ENCODE peak calls at places on chromosomes 12 and 14, in four cellular contexts. J is activated CD4-positive, alpha-beta T cell treated with anti-CD3 and anti-CD28 coated beads for 48 hours; Y is epithelial cell of esophagus; T is activated naive CD8-positive, alpha-beta T cell treated with anti-CD3 and anti-CD28 coated beads, Interleukin-2, amount 50 U/mL, for 24 hours. E is an unnamed sample.

GRCh38 chr14:49875640-49876198 is 17.2 kb upstream of the ARF6 start:
- DNase-seq in J (no peak), Y (no peak), T (no peak), E (no peak)

GRCh38 chr14:103126873-103127304 is 3.6 kb downstream of the TNFAIP2 start:
- DNase-seq in J (no peak), Y (peak; percentile 87), T (no peak), E (no peak)

GRCh38 chr14:68449565-68450295 is 343.1 kb downstream of the ZFP36L1 start:
- DNase-seq in J (no peak), Y (no peak), T (no peak), E (no peak)

GRCh38 chr12:24948452-24948815 is 467 bp downstream of the BCAT1 start:
- DNase-seq in J (peak; percentile 49), Y (peak; percentile 28), T (peak; percentile 51), E (peak; percentile 60)

GRCh38 chr12:49336645-49337584 is at the start of gene C1QL4:
- DNase-seq in J (peak; percentile 91), Y (peak; percentile 69), T (peak; percentile 94), E (peak; percentile 95)

GRCh38 chr14:92670177-92670576 is 78.2 kb downstream of the LGMN start:
- DNase-seq in J (no peak), Y (no peak), T (no peak), E (no peak)

GRCh38 chr12:5623411-5623810 is 191.5 kb downstream of the NTF3 start:
- DNase-seq in J (no peak), Y (no peak), T (no peak), E (no peak)

GRCh38 chr14:101259748-101260147 is 301.5 kb upstream of the DIO3 start:
- DNase-seq in J (no peak), Y (no peak), T (no peak), E (no peak)

GRCh38 chr12:109727746-109728726 is 14.4 kb downstream of the FAM222A start:
- DNase-seq in J (no peak), Y (no peak), T (no peak), E (no peak)

GRCh38 chr12:22527999-22528398 is 16.3 kb downstream of the C2CD5 start:
- DNase-seq in J (no peak), Y (no peak), T (no peak), E (no peak)

GRCh38 chr14:49970474-49971147 is 77.7 kb downstream of the ARF6 start:
- DNase-seq in J (peak; percentile 27), Y (no peak), T (no peak), E (no peak)

GRCh38 chr12:100566887-100567637 is 6.4 kb upstream of the GAS2L3 start:
- DNase-seq in J (peak; percentile 4), Y (peak; percentile 13), T (no peak), E (no peak)

GRCh38 chr12:51262758-51263177 is 7.4 kb downstream of the SMAGP start:
- DNase-seq in J (peak; percentile 61), Y (peak; percentile 53), T (no peak), E (peak; percentile 41)

GRCh38 chr12:23204933-23205778 is 580.2 kb downstream of the ETNK1 start:
- DNase-seq in J (no peak), Y (peak; percentile 69), T (no peak), E (no peak)

GRCh38 chr12:56930241-56930640 is 4.0 kb downstream of the SDR9C7 start:
- DNase-seq in J (no peak), Y (no peak), T (no peak), E (no peak)

GRCh38 chr12:53497461-53497860 is 1.8 kb downstream of the MAP3K12 start:
- DNase-seq in J (no peak), Y (no peak), T (no peak), E (no peak)

GRCh38 chr14:58298477-58298879 is at the start of gene ARID4A:
- DNase-seq in J (peak; percentile 85), Y (no peak), T (peak; percentile 74), E (peak; percentile 78)

GRCh38 chr12:52650520-52651081 is 1.4 kb downstream of the KRT2 start:
- DNase-seq in J (no peak), Y (no peak), T (no peak), E (no peak)

GRCh38 chr12:15899282-15899870 is 11.8 kb upstream of the DERA start:
- DNase-seq in J (no peak), Y (peak; percentile 34), T (no peak), E (no peak)

GRCh38 chr14:65446159-65446558 is 33.6 kb downstream of the FUT8 start:
- DNase-seq in J (no peak), Y (peak; percentile 62), T (no peak), E (no peak)

GRCh38 chr12:103884316-103884715 is 43.3 kb upstream of the NT5DC3 start:
- DNase-seq in J (peak; percentile 40), Y (peak; percentile 71), T (no peak), E (peak; percentile 21)

GRCh38 chr12:127963926-127964325 is 303.0 kb upstream of the TMEM132C start:
- DNase-seq in J (no peak), Y (no peak), T (no peak), E (no peak)

GRCh38 chr12:85877459-85877858 is 3.4 kb downstream of the NTS start:
- DNase-seq in J (no peak), Y (no peak), T (no peak), E (no peak)

GRCh38 chr12:14561677-14562076 is 6.0 kb downstream of the PLBD1 start:
- DNase-seq in J (no peak), Y (no peak), T (no peak), E (no peak)

GRCh38 chr12:53948650-53949593 is 5.8 kb upstream of the HOXC12 start:
- DNase-seq in J (no peak), Y (no peak), T (no peak), E (no peak)

GRCh38 chr12:21073129-21073528 is 57.9 kb upstream of the SLCO1B1 start:
- DNase-seq in J (no peak), Y (no peak), T (no peak), E (no peak)

GRCh38 chr14:53432378-53432802 is 279.3 kb upstream of the DDHD1 start:
- DNase-seq in J (peak; percentile 10), Y (peak; percentile 62), T (no peak), E (no peak)

GRCh38 chr12:108596854-108597558 is 878 bp downstream of the TMEM119 start:
- DNase-seq in J (no peak), Y (no peak), T (no peak), E (no peak)

GRCh38 chr12:28034271-28034670 is 61.7 kb upstream of the PTHLH start:
- DNase-seq in J (no peak), Y (peak; percentile 74), T (no peak), E (no peak)

E was measured in stimulated activated naive CD8-positive, alpha-beta T cell treated with anti-CD3 and anti-CD28 coated beads, Interleukin-15, Interleukin-2, amounts not matched to agents 100 U/mL and 50 U/mL, for 24 hours.